ENCODE peak calls at places on chromosomes 2 and 18, in ten cellular contexts. U, A, V, L, M, Q, O, D, P and N are unnamed samples.

GRCh38 chr18:48777737-48778111 is 173.0 kb downstream of the SMAD7 start:
- DNase-seq in D (no peak), Q (no peak), P (no peak), A (no peak), M (no peak), O (no peak), V (no peak), L (peak), U (no peak), N (no peak)

GRCh38 chr2:130798472-130799221 is 38.1 kb upstream of the ARHGEF4 start:
- DNase-seq in L (peak), D (no peak), A (peak), P (peak), M (no peak), Q (no peak), V (peak), U (no peak), O (no peak), N (no peak)

GRCh38 chr2:154425999-154426398 is 272.5 kb upstream of the KCNJ3 start:
- DNase-seq in A (no peak), D (no peak), U (no peak), V (peak), L (no peak), P (no peak), Q (no peak), O (no peak), M (no peak), N (no peak)

GRCh38 chr2:190156750-190157277 is 94.3 kb upstream of the MSTN start:
- DNase-seq in P (no peak), L (no peak), D (no peak), U (no peak), Q (no peak), M (no peak), O (no peak), A (no peak), V (no peak), N (no peak)

GRCh38 chr2:101012706-101013181 is 10.7 kb downstream of the RPL31 start:
- DNase-seq in D (peak), A (peak), V (peak), U (no peak), M (peak), O (no peak), Q (no peak), P (no peak), L (no peak), N (peak)

GRCh38 chr2:239790313-239790712 is 234.8 kb downstream of the NDUFA10 start:
- DNase-seq in A (no peak), D (no peak), M (no peak), O (no peak), L (no peak), Q (no peak), V (no peak), P (peak), U (no peak), N (no peak)

GRCh38 chr18:70420151-70420898 is 131.5 kb downstream of the SOCS6 start:
- DNase-seq in O (no peak), D (peak), Q (no peak), P (no peak), M (no peak), A (no peak), U (no peak), V (no peak), L (no peak), N (peak)

GRCh38 chr2:222561817-222562424 is 94.0 kb downstream of the FARSB start:
- DNase-seq in U (peak), M (peak), P (no peak), Q (no peak), L (no peak), D (peak), V (peak), O (no peak), A (peak), N (peak)

GRCh38 chr2:159438720-159439353 is 152.3 kb upstream of the WDSUB1 start:
- DNase-seq in V (no peak), O (no peak), P (no peak), L (no peak), U (no peak), Q (no peak), A (no peak), M (no peak), D (no peak), N (no peak)

GRCh38 chr2:54513364-54513715 is 57.2 kb downstream of the SPTBN1 start:
- DNase-seq in M (no peak), D (no peak), U (no peak), P (no peak), Q (no peak), O (no peak), V (no peak), A (no peak), L (no peak), N (no peak)

GRCh38 chr18:36095936-36096519 is 28.7 kb upstream of the RPRD1A start:
- DNase-seq in P (no peak), V (no peak), U (peak), O (no peak), L (no peak), A (no peak), M (no peak), D (peak), Q (no peak), N (peak)

GRCh38 chr2:187546762-187547333 is 7.4 kb downstream of the TFPI start:
- DNase-seq in D (no peak), Q (no peak), P (no peak), O (no peak), U (no peak), V (no peak), L (no peak), M (no peak), A (no peak), N (peak)

GRCh38 chr2:126979604-126980003 is 80.9 kb downstream of the TEX51 start:
- DNase-seq in V (no peak), M (no peak), Q (no peak), P (no peak), L (no peak), D (no peak), O (no peak), A (no peak), U (no peak), N (no peak)

GRCh38 chr2:70961648-70961994 is 16.8 kb upstream of the ANKRD53 start:
- DNase-seq in L (no peak), O (no peak), U (peak), D (no peak), V (no peak), Q (no peak), M (no peak), P (peak), A (no peak), N (no peak)

GRCh38 chr2:128285329-128285931 is 33.2 kb downstream of the HS6ST1 start:
- DNase-seq in O (no peak), Q (no peak), P (peak), V (no peak), U (no peak), M (no peak), L (peak), A (no peak), D (no peak), N (no peak)

GRCh38 chr2:424306-425172 is 136.6 kb upstream of the ALKAL2 start:
- DNase-seq in O (no peak), V (no peak), D (peak), M (no peak), L (no peak), A (no peak), P (no peak), U (no peak), Q (no peak), N (no peak)

GRCh38 chr2:27889774-27890145 is 427 bp downstream of the RBKS start:
- DNase-seq in D (peak), Q (no peak), M (peak), P (no peak), U (no peak), V (no peak), L (no peak), O (no peak), A (no peak), N (no peak)

GRCh38 chr2:117170897-117171296 is 643.6 kb upstream of the DDX18 start:
- DNase-seq in P (no peak), V (no peak), M (no peak), Q (no peak), D (no peak), O (no peak), A (no peak), L (no peak), U (no peak), N (no peak)

GRCh38 chr2:175414872-175415487 is 233.5 kb upstream of the ATP5MC3 start:
- DNase-seq in L (no peak), A (peak), V (peak), O (no peak), Q (no peak), M (peak), D (no peak), P (no peak), U (peak), N (peak)

GRCh38 chr2:43131051-43131889 is 95.1 kb downstream of the ZFP36L2 start:
- DNase-seq in U (peak), D (peak), O (peak), A (peak), P (peak), Q (peak), V (peak), L (peak), M (peak), N (peak)

GRCh38 chr2:122340246-122340645 is 584.8 kb downstream of the TSN start:
- DNase-seq in L (no peak), M (no peak), Q (no peak), U (peak), P (no peak), A (no peak), V (no peak), O (no peak), D (no peak), N (no peak)

GRCh38 chr18:55083461-55083860 is 124.2 kb upstream of the CCDC68 start:
- DNase-seq in Q (no peak), M (no peak), P (no peak), D (no peak), O (no peak), A (no peak), L (no peak), V (no peak), U (no peak), N (peak)

GRCh38 chr2:241109210-241110088 is 7.4 kb upstream of the MTERF4 start:
- DNase-seq in P (no peak), U (no peak), V (no peak), M (no peak), O (no peak), D (no peak), A (no peak), L (no peak), Q (no peak), N (no peak)

GRCh38 chr18:78627546-78628315 is 351.9 kb upstream of the SALL3 start:
- DNase-seq in P (no peak), U (no peak), M (no peak), L (no peak), A (no peak), Q (no peak), O (no peak), D (no peak), V (no peak), N (no peak)

GRCh38 chr2:163794635-163795034 is 58.8 kb upstream of the FIGN start:
- DNase-seq in Q (no peak), M (no peak), A (no peak), V (no peak), U (no peak), P (no peak), D (peak), O (no peak), L (no peak), N (no peak)

GRCh38 chr18:31064130-31064529 is 21.6 kb upstream of the DSC3 start:
- DNase-seq in P (no peak), O (no peak), A (no peak), Q (no peak), V (no peak), M (no peak), U (no peak), L (no peak), D (no peak), N (no peak)

GRCh38 chr18:79697976-79698375 is 18.4 kb downstream of the CTDP1 start:
- DNase-seq in A (no peak), O (no peak), L (no peak), M (no peak), D (no peak), Q (no peak), V (no peak), U (no peak), P (no peak), N (no peak)

GRCh38 chr18:6431659-6432318 is 17.1 kb upstream of the L3MBTL4 start:
- DNase-seq in O (no peak), U (no peak), Q (no peak), D (no peak), M (no peak), L (no peak), P (no peak), V (no peak), A (no peak), N (no peak)

GRCh38 chr2:216792222-216793001 is 67.5 kb downstream of the TNP1 start:
- DNase-seq in P (no peak), D (peak), A (peak), O (peak), V (no peak), U (no peak), M (no peak), L (peak), Q (no peak), N (peak)

GRCh38 chr2:240833724-240834285 is 13.8 kb upstream of the KIF1A start:
- DNase-seq in D (no peak), M (no peak), L (no peak), A (no peak), Q (no peak), V (no peak), P (no peak), O (no peak), U (no peak), N (no peak)

GRCh38 chr18:28584726-28585125 is 407.8 kb upstream of the CDH2 start:
- DNase-seq in U (no peak), D (no peak), M (no peak), Q (no peak), O (no peak), P (no peak), V (no peak), A (no peak), L (no peak), N (peak)

GRCh38 chr2:65402339-65402738 is 30.1 kb downstream of the SPRED2 start:
- DNase-seq in P (no peak), U (no peak), D (no peak), O (no peak), M (no peak), L (no peak), Q (no peak), A (no peak), V (no peak), N (no peak)

GRCh38 chr2:234290671-234291070 is 206.2 kb downstream of the ARL4C start:
- DNase-seq in L (peak), V (no peak), Q (no peak), M (no peak), A (no peak), D (no peak), P (peak), U (no peak), O (no peak), N (no peak)

GRCh38 chr2:22734373-22735045 is 650.5 kb upstream of the KLHL29 start:
- DNase-seq in U (no peak), P (no peak), M (no peak), Q (no peak), L (no peak), A (no peak), D (no peak), O (no peak), V (no peak), N (no peak)

GRCh38 chr2:113075030-113075429 is 7.3 kb downstream of the IL1F10 start:
- DNase-seq in U (no peak), A (no peak), V (no peak), L (no peak), O (no peak), P (no peak), D (no peak), Q (no peak), M (no peak), N (no peak)
- TF ChIP-seq CTCF in U (no peak), A (no peak), V (no peak), L (no peak), O (no peak), P (no peak), D (no peak), Q (no peak), M (no peak), N (no peak)

DNA sequence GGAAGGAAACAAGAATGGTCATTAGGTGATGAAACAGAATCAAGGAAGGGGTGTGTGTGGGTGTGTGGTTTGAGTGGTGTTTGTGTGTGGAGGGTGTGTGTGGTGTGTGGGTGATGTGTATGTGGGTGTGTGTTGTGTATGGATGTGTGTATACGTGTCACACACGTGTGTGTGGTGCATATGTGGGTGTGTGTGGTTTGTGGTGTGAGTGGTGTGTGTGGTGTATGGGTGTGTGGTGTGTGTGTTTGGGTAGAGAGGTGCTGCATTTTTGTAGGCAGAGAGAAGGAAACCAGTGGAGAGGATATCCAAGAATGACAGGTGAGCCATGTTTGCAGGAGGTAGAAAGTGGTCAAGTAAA is 1.1 kb upstream of the CEP192 start:
- DNase-seq in V (no peak), Q (no peak), D (no peak), A (no peak), P (no peak), U (no peak), L (no peak), O (no peak), M (no peak), N (no peak)
- TF ChIP-seq CTCF in V (no peak), Q (no peak), D (no peak), A (no peak), P (no peak), U (no peak), L (no peak), O (no peak), M (no peak), N (no peak)

GRCh38 chr2:132607407-132607806 is 62.6 kb downstream of the LYPD1 start:
- DNase-seq in L (no peak), U (no peak), V (no peak), M (no peak), A (no peak), P (no peak), D (no peak), Q (no peak), O (no peak), N (no peak)

GRCh38 chr2:132608222-132608795 is 61.7 kb downstream of the LYPD1 start:
- DNase-seq in A (no peak), D (no peak), P (no peak), O (no peak), Q (no peak), M (no peak), V (no peak), L (no peak), U (no peak), N (no peak)

GRCh38 chr2:132606649-132607048 is 63.4 kb downstream of the LYPD1 start:
- DNase-seq in O (no peak), Q (no peak), D (no peak), U (no peak), L (no peak), A (no peak), V (no peak), M (no peak), P (no peak), N (no peak)

GRCh38 chr2:132604561-132604960 is 65.4 kb downstream of the LYPD1 start:
- DNase-seq in Q (no peak), A (no peak), V (no peak), D (no peak), U (no peak), P (no peak), M (no peak), L (no peak), O (no peak), N (no peak)

DNA sequence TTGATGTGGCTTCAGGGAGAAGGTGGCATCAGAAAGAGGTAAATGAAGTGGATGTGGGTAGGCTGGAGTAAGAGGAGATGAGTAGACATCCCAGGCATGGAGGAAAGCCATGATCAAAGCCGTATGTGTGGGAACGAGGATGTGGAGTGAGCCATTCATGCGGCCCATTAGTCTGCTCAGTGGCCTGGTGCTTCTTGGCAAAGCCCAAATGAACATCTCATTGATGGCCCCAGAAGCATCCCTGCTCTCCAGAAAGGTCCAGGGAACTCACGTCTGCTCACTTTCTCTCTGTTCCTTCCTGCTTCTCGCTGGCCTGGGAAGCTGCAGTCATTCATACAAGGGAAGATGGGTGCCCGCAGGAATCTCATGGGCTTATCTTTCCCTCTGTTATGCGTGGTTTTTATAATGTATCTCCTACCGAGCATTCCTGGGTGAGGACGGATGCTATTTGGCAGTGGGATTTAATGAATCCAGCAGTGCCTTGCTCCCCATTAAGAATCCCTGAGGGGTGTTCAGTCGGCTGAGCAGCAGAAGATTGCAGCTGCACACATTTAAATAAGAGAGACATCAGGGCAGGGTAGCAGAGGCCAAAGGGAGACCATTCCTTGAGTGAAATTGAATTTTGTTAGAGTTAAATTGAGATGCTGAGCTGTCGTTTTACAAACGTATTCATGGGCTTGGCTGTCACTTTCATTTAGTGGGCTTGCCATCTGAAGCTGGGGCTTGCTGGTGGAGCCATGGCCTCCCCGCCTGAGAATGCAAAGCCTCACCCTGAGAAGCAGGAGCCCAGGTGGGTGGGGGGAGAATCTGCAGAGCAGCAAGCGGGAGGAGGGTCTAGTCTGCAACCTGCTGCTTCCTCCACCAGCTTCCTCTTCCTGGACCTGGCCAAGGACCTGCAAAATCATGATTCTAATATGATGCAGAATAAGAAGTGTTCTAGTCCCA is 64.5 kb downstream of the LYPD1 start:
- DNase-seq in V (no peak), A (no peak), L (no peak), M (no peak), U (no peak), P (no peak), O (no peak), Q (no peak), D (no peak), N (no peak)
- TF ChIP-seq CTCF in V (no peak), A (no peak), L (no peak), M (no peak), U (no peak), P (no peak), O (no peak), Q (no peak), D (no peak), N (no peak)

GRCh38 chr2:200617089-200618050 is 31.6 kb downstream of the AOX1 start:
- DNase-seq in Q (no peak), O (no peak), D (no peak), M (no peak), A (no peak), U (no peak), P (no peak), L (no peak), V (no peak), N (no peak)

GRCh38 chr2:200616656-200617055 is 30.8 kb downstream of the AOX1 start:
- DNase-seq in Q (no peak), A (no peak), D (no peak), V (no peak), O (no peak), M (no peak), P (no peak), L (no peak), U (no peak), N (no peak)

GRCh38 chr2:200618051-200618419 is 32.2 kb downstream of the AOX1 start:
- DNase-seq in U (no peak), O (no peak), P (no peak), D (no peak), A (no peak), L (no peak), Q (no peak), V (no peak), M (no peak), N (no peak)

GRCh38 chr2:200619275-200619674 is 33.5 kb downstream of the AOX1 start:
- DNase-seq in A (no peak), L (no peak), V (no peak), D (peak), P (no peak), O (no peak), M (no peak), Q (no peak), U (no peak), N (no peak)

DNA sequence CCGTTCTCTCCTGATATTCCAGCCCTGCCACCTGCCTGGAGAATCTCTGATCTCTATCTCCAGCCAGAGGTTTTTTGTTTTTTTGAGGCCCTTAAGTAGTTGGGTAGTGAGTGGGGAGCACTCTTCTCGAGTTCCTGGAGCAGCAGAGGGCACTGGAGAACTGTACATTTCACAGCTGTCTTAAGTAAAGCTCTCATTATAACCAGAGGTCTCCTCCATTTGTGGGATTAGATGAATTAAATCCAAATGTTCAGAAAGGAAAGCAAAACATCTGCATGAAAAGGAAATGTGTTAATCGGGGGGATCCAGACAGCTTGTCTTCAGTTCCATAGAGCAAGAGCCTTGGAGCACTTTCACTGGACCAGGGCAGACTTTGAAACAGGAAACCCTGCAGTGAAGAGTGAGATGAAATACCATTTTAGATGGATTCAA is 32.8 kb downstream of the AOX1 start:
- DNase-seq in P (no peak), M (peak), V (no peak), A (no peak), U (no peak), O (no peak), D (no peak), L (no peak), Q (no peak), N (no peak)
- TF ChIP-seq CTCF in P (no peak), M (no peak), V (no peak), A (peak), U (no peak), O (no peak), D (peak), L (no peak), Q (no peak), N (peak)